ENCODE peak calls at places on chromosomes 3 and 15, in five cellular contexts. H is Panc1, J is lower lobe of right lung, L is neural progenitor cell, U is ovary. X is an unnamed sample. For H3K4me1, the result is how much of the 10 kb centered on the place peaks cover.

GRCh38 chr15:72169236-72169920 is 28.2 kb downstream of the GRAMD2A start:
- DNase-seq in H (no peak), L (no peak), J (no peak), U (no peak), X (peak)

GRCh38 chr15:79060175-79060574 is 30.4 kb downstream of the RASGRF1 start:
- DNase-seq in H (no peak), U (no peak), L (peak), J (no peak), X (no peak)

GRCh38 chr15:67093146-67093874 is 27.9 kb downstream of the SMAD3 start:
- DNase-seq in L (no peak), J (peak), H (no peak), U (no peak), X (no peak)

GRCh38 chr3:46089237-46090011 is 62.1 kb upstream of the XCR1 start:
- DNase-seq in U (no peak), J (peak), L (no peak), H (no peak), X (peak)

GRCh38 chr3:10950476-10951294 is 41.9 kb upstream of the SLC6A1 start:
- DNase-seq in J (no peak), L (peak), U (peak), H (no peak), X (no peak)

GRCh38 chr3:52153389-52154096 is 680 bp downstream of the POC1A start:
- DNase-seq in H (no peak), U (no peak), J (peak), L (peak), X (peak)

GRCh38 chr15:33152502-33153109 is 41.9 kb downstream of the FMN1 start:
- DNase-seq in J (no peak), L (no peak), U (no peak), H (no peak), X (no peak)

GRCh38 chr3:187255314-187255713 is 36.2 kb downstream of the MASP1 start:
- DNase-seq in L (no peak), U (no peak), J (no peak), H (no peak), X (no peak)

GRCh38 chr15:70469182-70469581 is 294.2 kb downstream of the UACA start:
- DNase-seq in H (no peak), U (no peak), L (no peak), J (no peak), X (no peak)

GRCh38 chr3:190697901-190698300 is 164.6 kb downstream of the GMNC start:
- DNase-seq in U (no peak), L (no peak), J (no peak), H (no peak), X (peak)

GRCh38 chr3:126117212-126117611 is 33.3 kb upstream of the SLC41A3 start:
- DNase-seq in U (no peak), L (no peak), H (no peak), J (no peak), X (no peak)

GRCh38 chr3:143839980-143840379 is 8.3 kb downstream of the SLC9A9 start:
- DNase-seq in L (no peak), U (no peak), H (no peak), J (no peak), X (no peak)

GRCh38 chr15:83158393-83158792 is 49.2 kb downstream of the HDGFL3 start:
- DNase-seq in L (no peak), U (no peak), J (no peak), H (no peak), X (no peak)

GRCh38 chr15:85702321-85703230 is 92.1 kb downstream of the KLHL25 start:
- DNase-seq in J (no peak), L (peak), U (no peak), H (no peak), X (no peak)

GRCh38 chr15:70788114-70789049 is 25.0 kb upstream of the UACA start:
- DNase-seq in L (no peak), H (peak), U (no peak), J (no peak), X (no peak)

GRCh38 chr3:39126532-39127071 is 19.1 kb downstream of the TTC21A start:
- DNase-seq in J (peak), L (peak), U (no peak), H (no peak), X (peak)

GRCh38 chr3:19947549-19948071 is 713 bp downstream of the RAB5A start:
- DNase-seq in J (peak), U (no peak), H (no peak), L (peak), X (no peak)

GRCh38 chr15:41690636-41691035 is 30.4 kb downstream of the MGA start:
- DNase-seq in H (no peak), L (no peak), J (no peak), U (no peak), X (no peak)

GRCh38 chr3:126998728-126999127 is 15.8 kb downstream of the PLXNA1 start:
- DNase-seq in U (no peak), H (no peak), J (no peak), L (no peak), X (no peak)

GRCh38 chr3:138254199-138254598 is 67.1 kb downstream of the ARMC8 start:
- DNase-seq in J (no peak), H (no peak), U (no peak), L (no peak), X (no peak)

GRCh38 chr3:193782280-193782654 is 189.3 kb downstream of the OPA1 start:
- DNase-seq in J (peak), L (peak), H (no peak), U (no peak), X (peak)

DNA sequence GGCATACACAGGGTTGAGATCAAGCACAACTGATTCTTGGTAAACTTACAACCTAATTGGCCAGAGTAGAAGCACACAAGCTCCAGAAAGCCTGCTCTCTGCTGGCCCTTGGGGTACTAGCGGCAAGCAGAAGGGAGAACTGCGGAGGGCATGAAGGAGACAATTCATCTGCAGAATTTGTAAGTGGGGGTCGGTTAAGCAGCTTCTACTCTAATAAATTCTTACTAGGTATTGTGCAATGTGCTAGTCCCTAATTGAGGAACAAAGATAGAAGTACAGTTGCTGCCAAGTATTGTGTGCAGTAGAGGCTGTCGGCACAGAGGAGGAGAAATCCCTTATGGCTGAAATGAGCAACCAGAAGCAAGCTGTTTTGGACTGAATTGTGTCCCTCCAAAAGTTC is 91.2 kb upstream of the VEPH1 start:
- DNase-seq in U (no peak), L (peak), J (no peak), H (no peak), X (no peak)
- TF ChIP-seq CTCF in U (no peak), L (peak), J (no peak), H (peak), X (no peak)

DNA sequence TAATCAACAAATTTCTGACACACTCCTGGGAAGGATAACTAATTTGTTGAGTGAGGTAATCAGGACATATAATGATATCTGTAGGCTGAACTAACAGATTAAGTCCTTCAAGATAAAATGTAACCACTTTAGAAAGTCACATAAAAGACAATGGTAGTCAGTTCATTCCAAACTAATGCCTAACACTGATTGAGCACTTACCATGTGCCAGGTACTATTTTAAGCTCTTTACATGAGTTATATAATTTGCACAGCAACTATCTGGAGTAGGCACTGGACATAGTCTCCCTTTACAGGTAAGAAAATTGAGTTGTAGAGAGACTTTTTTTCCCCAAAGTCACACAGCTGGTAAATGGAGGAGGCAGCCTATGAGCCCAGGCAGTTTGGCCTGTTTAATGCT is 211.2 kb upstream of the CFAP20DC start:
- DNase-seq in L (no peak), H (no peak), J (no peak), U (no peak), X (no peak)
- H3K4me1 ChIP-seq in L (under half), H (under half), J (under half), U (under half), X (under half)

DNA sequence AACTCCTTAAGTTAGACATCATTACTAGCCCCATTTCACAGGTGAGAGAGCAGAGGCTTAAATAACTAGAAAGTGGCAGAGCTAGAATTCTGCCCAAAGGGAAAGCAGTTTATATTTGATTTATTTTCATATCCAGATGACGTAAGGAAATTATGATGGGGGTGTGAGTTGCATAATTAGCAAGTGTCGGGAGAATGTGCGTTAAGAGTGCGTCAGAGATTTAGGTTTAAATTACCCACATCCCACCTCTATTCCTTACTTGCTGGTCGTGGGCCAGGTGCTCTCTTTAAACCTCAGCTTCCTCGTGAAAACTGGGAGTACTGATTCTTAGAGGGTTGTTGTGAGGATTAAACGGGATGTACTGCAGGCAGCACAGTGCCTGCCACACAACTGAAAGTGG is 32.3 kb downstream of the FSTL1 start:
- DNase-seq in H (no peak), L (no peak), J (no peak), U (no peak), X (no peak)
- H3K4me3 ChIP-seq in H (no peak), L (no peak), J (no peak), U (no peak), X (no peak)

GRCh38 chr3:25019506-25019905 is 408.6 kb upstream of the RARB start:
- DNase-seq in L (no peak), J (no peak), U (no peak), H (no peak), X (no peak)

GRCh38 chr3:25027639-25028038 is 400.4 kb upstream of the RARB start:
- DNase-seq in U (no peak), J (no peak), L (no peak), H (no peak), X (no peak)

GRCh38 chr3:25018909-25019308 is 409.2 kb upstream of the RARB start:
- DNase-seq in U (no peak), J (no peak), H (no peak), L (no peak), X (no peak)

GRCh38 chr3:25021816-25022215 is 406.2 kb upstream of the RARB start:
- DNase-seq in U (no peak), L (no peak), J (no peak), H (no peak), X (no peak)
- TF ChIP-seq CTCF in U (no peak), L (peak), J (peak), H (no peak), X (peak)

GRCh38 chr15:74211656-74212055 is 9.1 kb upstream of the STRA6 start:
- DNase-seq in U (no peak), L (no peak), J (no peak), H (no peak), X (no peak)

GRCh38 chr15:74209560-74209958 is 7.0 kb upstream of the STRA6 start:
- DNase-seq in J (no peak), L (no peak), U (no peak), H (no peak), X (no peak)

GRCh38 chr15:74208901-74209559 is 6.4 kb upstream of the STRA6 start:
- DNase-seq in U (no peak), H (no peak), L (peak), J (no peak), X (peak)

GRCh38 chr15:74210729-74211128 is 8.1 kb upstream of the STRA6 start:
- DNase-seq in H (no peak), J (no peak), U (no peak), L (no peak), X (no peak)

GRCh38 chr15:74209997-74210573 is 7.5 kb upstream of the STRA6 start:
- DNase-seq in H (no peak), U (no peak), J (no peak), L (no peak), X (no peak)
- H3K4me1 ChIP-seq in H (under half), U (under half), J (under half), L (half or more), X (half or more)